ENCODE peak calls at places on chromosomes 1 and 21, in four cellular contexts. Y, M, Q and O are unnamed samples.

GRCh38 chr1:42932442-42932941 is 26.2 kb downstream of the SLC2A1 start:
- DNase-seq in Y (no peak), M (no peak), Q (no peak), O (no peak)

GRCh38 chr1:60504206-60504868 is 430.8 kb upstream of the C1orf87 start:
- DNase-seq in Y (no peak), M (no peak), Q (no peak), O (no peak)

GRCh38 chr1:35915693-35916092 is 15.2 kb upstream of the AGO3 start:
- DNase-seq in Y (no peak), M (no peak), Q (no peak), O (no peak)

GRCh38 chr1:195458365-195458764 is 1149.9 kb downstream of the KCNT2 start:
- DNase-seq in Y (no peak), M (no peak), Q (no peak), O (no peak)

GRCh38 chr21:34687065-34687464 is 18.3 kb downstream of the CLIC6 start:
- DNase-seq in Y (no peak), M (no peak), Q (no peak), O (no peak)

GRCh38 chr1:52552236-52552504 is 722 bp downstream of the TUT4 start:
- DNase-seq in Y (no peak), M (peak), Q (peak), O (peak)

GRCh38 chr1:207581496-207582168 is 63.3 kb upstream of the CR1L start:
- DNase-seq in Y (no peak), M (no peak), Q (no peak), O (no peak)

GRCh38 chr1:156062189-156062588 is 1.2 kb downstream of the RAB25 start:
- DNase-seq in Y (no peak), M (no peak), Q (no peak), O (no peak)

GRCh38 chr1:15355968-15356621 is 53.6 kb upstream of the EFHD2 start:
- DNase-seq in Y (no peak), M (no peak), Q (peak), O (no peak)

GRCh38 chr1:172561252-172561651 is 28.3 kb downstream of the SUCO start:
- DNase-seq in Y (no peak), M (no peak), Q (no peak), O (no peak)

DNA sequence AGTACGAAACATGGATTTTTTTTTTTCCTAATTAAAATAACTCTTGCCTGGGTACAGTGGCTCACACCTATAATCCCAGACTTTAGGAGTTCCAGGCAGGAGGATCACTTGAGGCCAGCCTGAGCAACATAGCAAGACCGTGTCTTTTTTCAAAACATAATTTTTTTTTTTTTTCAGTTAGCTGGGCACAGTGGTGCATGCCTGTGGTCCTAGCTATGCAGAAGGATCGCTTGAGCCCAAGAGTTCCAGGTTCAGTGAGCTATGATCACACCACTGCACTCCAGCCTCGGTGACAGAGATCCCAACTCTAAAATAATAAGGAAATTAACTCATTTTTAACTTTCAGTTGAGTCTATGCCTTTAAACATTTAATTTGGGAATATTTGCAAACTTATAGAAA is 170.1 kb downstream of the NEK7 start:
- DNase-seq in Y (no peak), M (no peak), Q (no peak), O (no peak)
- TF ChIP-seq TARDBP in Y (no peak), M (no peak), Q (no peak), O (no peak)

GRCh38 chr1:233020441-233020840 is 70.0 kb downstream of the NTPCR start:
- DNase-seq in Y (no peak), M (no peak), Q (no peak), O (no peak)
- TF ChIP-seq TARDBP in Y (no peak), M (no peak), Q (no peak), O (no peak)

DNA sequence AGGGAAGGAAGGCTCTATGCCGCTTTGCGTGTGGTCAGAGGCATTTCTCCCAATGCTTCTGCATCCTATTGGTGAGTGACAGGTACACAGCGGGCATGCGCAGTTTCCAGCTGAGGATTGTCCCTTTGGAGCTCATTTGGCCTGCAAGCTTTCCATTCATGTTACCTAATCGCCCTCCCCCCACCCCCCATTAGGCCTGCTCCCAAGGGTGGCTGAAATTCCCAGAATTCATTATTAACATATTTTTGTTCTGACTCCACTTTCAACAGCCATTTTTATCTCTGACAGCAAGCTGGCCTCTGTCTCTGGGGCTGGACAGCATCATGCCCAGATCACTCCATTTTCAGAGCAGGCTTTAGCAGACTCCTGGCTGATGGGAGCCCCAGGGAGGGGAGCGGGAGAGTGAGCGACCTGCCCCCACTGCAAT is 25.6 kb downstream of the MIS18A start:
- DNase-seq in Y (no peak), M (no peak), Q (no peak), O (no peak)
- TF ChIP-seq TARDBP in Y (no peak), M (no peak), Q (no peak), O (no peak)

GRCh38 chr1:20584890-20585289 is 4.0 kb upstream of the CDA start:
- DNase-seq in Y (no peak), M (no peak), Q (peak), O (no peak)
- TF ChIP-seq TARDBP in Y (no peak), M (no peak), Q (no peak), O (no peak)

DNA sequence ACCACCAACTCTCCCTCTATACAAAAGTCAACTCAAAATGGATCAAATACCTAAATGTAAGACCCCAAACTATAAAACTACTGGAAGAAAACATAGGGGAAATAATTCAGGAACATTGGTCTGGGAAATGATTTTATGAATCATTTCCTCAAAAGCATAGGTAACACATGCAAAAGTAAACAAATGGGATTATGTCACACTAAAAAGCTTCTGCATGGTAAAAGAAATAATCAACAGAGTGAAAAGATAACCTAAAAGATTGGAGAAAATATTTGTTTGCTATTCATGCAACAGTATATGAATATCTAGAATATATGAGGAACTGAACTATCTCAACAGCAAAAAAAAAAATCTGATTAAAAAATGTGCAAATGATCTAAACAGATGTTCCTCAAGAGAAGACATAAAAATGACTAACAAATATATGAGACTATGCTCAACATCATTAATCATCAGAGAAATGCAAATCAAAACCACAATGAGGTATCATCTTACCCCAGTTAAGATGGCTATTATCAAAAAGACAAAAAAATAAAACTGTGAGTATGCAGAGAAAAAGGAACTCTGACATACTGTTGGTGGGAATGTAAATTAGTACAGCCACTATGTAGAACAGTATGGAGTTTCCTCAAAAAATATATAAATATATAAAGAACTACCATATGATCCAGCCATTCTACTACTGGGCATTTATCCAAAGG is 47.8 kb downstream of the VCAM1 start:
- DNase-seq in Y (no peak), M (no peak), Q (no peak), O (no peak)
- TF ChIP-seq TARDBP in Y (no peak), M (no peak), Q (no peak), O (no peak)

GRCh38 chr1:150972417-150972940 is 2.2 kb downstream of the CERS2 start:
- DNase-seq in Y (no peak), M (no peak), Q (no peak), O (no peak)

GRCh38 chr1:150970818-150971582 is 3.6 kb downstream of the CERS2 start:
- DNase-seq in Y (no peak), M (no peak), Q (peak), O (no peak)

GRCh38 chr1:150973258-150973825 is 1.3 kb downstream of the CERS2 start:
- DNase-seq in Y (no peak), M (no peak), Q (no peak), O (no peak)

GRCh38 chr1:150973826-150974579 is 632 bp downstream of the CERS2 start:
- DNase-seq in Y (no peak), M (no peak), Q (no peak), O (peak)

GRCh38 chr1:150971583-150972416 is 2.8 kb downstream of the CERS2 start:
- DNase-seq in Y (no peak), M (peak), Q (peak), O (no peak)
- TF ChIP-seq TARDBP in Y (no peak), M (no peak), Q (peak), O (no peak)

GRCh38 chr1:63713627-63714481 is 60.0 kb upstream of the ROR1 start:
- DNase-seq in Y (no peak), M (no peak), Q (no peak), O (no peak)
- TF ChIP-seq TARDBP in Y (no peak), M (no peak), Q (no peak), O (no peak)

GRCh38 chr1:231357831-231358354 is 19.8 kb downstream of the SPRTN start:
- DNase-seq in Y (peak), M (peak), Q (peak), O (peak)
- TF ChIP-seq TARDBP in Y (no peak), M (no peak), Q (no peak), O (no peak)